ENCODE peak calls at places on chromosomes 6 and 20, in nine cellular contexts. Y, W, Z, N, K, G, M, Q and P are unnamed samples. For H3K4me1, the result is how much of the 10 kb centered on the place peaks cover.

GRCh38 chr6:39091163-39091562 is 23.8 kb downstream of the SAYSD1 start:
- DNase-seq in Q (no peak), Z (no peak), W (no peak), G (peak), N (no peak), Y (no peak), M (no peak), K (no peak), P (no peak)

GRCh38 chr20:54068495-54068894 is 1.9 kb downstream of the BCAS1 start:
- DNase-seq in K (no peak), G (no peak), Z (no peak), Y (no peak), Q (no peak), W (no peak), N (no peak), M (no peak), P (no peak)

GRCh38 chr6:36028088-36028886 is 679 bp downstream of the MAPK14 start:
- DNase-seq in Z (no peak), M (peak), G (peak), K (peak), W (peak), Y (no peak), Q (peak), N (peak), P (peak)

GRCh38 chr20:59273699-59274380 is 26.6 kb upstream of the EDN3 start:
- DNase-seq in Y (no peak), Z (no peak), M (no peak), Q (no peak), N (no peak), W (no peak), K (no peak), G (no peak), P (no peak)

GRCh38 chr6:35719830-35720733 is 16.8 kb upstream of the ARMC12 start:
- DNase-seq in G (no peak), Q (peak), Z (no peak), M (peak), W (no peak), Y (peak), K (no peak), N (no peak), P (peak)

GRCh38 chr6:3231213-3232016 is 4.0 kb upstream of the TUBB2B start:
- DNase-seq in Q (peak), K (peak), Y (peak), M (peak), G (peak), W (peak), N (no peak), Z (peak), P (no peak)

GRCh38 chr20:4091332-4092135 is 76.2 kb upstream of the RNF24 start:
- DNase-seq in M (peak), G (peak), N (peak), W (peak), Y (no peak), K (peak), Z (peak), Q (peak), P (no peak)

GRCh38 chr20:23441850-23442313 is 2.4 kb downstream of the CSTL1 start:
- DNase-seq in K (peak), Z (peak), Y (peak), M (peak), Q (peak), W (peak), G (peak), N (peak), P (peak)

GRCh38 chr20:50331469-50332251 is 141.0 kb downstream of the CEBPB start:
- DNase-seq in G (peak), K (no peak), N (peak), Y (no peak), Z (no peak), M (no peak), Q (no peak), W (no peak), P (no peak)

GRCh38 chr20:44956410-44956809 is 3.8 kb downstream of the TOMM34 start:
- DNase-seq in Q (no peak), W (no peak), G (no peak), Z (no peak), Y (no peak), M (no peak), N (no peak), K (no peak), P (no peak)

GRCh38 chr6:150004101-150004782 is 21.1 kb downstream of the RAET1L start:
- DNase-seq in M (no peak), G (no peak), N (no peak), Z (no peak), K (no peak), Q (no peak), W (no peak), Y (peak), P (no peak)

GRCh38 chr6:135251416-135251815 is 70.3 kb downstream of the MYB start:
- DNase-seq in Z (no peak), Q (no peak), Y (no peak), M (no peak), W (no peak), G (no peak), K (no peak), N (no peak), P (peak)

GRCh38 chr20:33559212-33559611 is 69.3 kb downstream of the CBFA2T2 start:
- DNase-seq in Y (no peak), N (no peak), K (no peak), Z (no peak), Q (no peak), W (no peak), G (no peak), M (no peak), P (no peak)

GRCh38 chr20:46786566-46786965 is 77.1 kb downstream of the SLC2A10 start:
- DNase-seq in Q (no peak), K (no peak), M (no peak), Y (no peak), Z (no peak), G (no peak), W (no peak), N (no peak), P (no peak)

GRCh38 chr6:157789861-157790260 is 33.2 kb upstream of the SNX9 start:
- DNase-seq in Y (no peak), Z (no peak), W (no peak), N (no peak), K (no peak), Q (no peak), M (no peak), G (no peak), P (no peak)

GRCh38 chr6:168333039-168333438 is 13.5 kb upstream of the DACT2 start:
- DNase-seq in M (no peak), Z (no peak), Q (no peak), G (no peak), W (no peak), Y (no peak), K (peak), N (no peak), P (no peak)

GRCh38 chr6:69265090-69265489 is 531.7 kb downstream of the LMBRD1 start:
- DNase-seq in M (no peak), Z (no peak), G (no peak), Y (no peak), K (no peak), Q (no peak), N (no peak), W (no peak), P (no peak)

GRCh38 chr20:20706285-20706684 is 6.2 kb downstream of the RALGAPA2 start:
- DNase-seq in Y (no peak), G (no peak), N (no peak), Z (no peak), K (no peak), W (no peak), Q (no peak), M (no peak), P (no peak)

GRCh38 chr20:20450461-20451027 is 82.6 kb downstream of the INSM1 start:
- DNase-seq in Y (no peak), N (no peak), Z (no peak), K (no peak), M (peak), Q (no peak), G (no peak), W (no peak), P (no peak)

GRCh38 chr6:30942338-30943060 is 1.7 kb downstream of the MUCL3 start:
- DNase-seq in Z (peak), M (peak), G (peak), K (peak), Y (no peak), N (peak), Q (peak), W (peak), P (peak)

GRCh38 chr20:25514195-25514594 is 71.1 kb downstream of the NINL start:
- DNase-seq in Q (no peak), M (no peak), Y (no peak), N (no peak), W (no peak), G (no peak), Z (no peak), K (no peak), P (no peak)

GRCh38 chr20:49790077-49790798 is 22.4 kb upstream of the SLC9A8 start:
- DNase-seq in W (no peak), M (peak), Y (no peak), Q (peak), N (no peak), G (peak), K (peak), Z (no peak), P (no peak)

GRCh38 chr20:24683676-24684075 is 214.2 kb downstream of the SYNDIG1 start:
- DNase-seq in Z (no peak), G (no peak), Q (no peak), Y (no peak), K (no peak), M (no peak), W (no peak), N (peak), P (peak)

GRCh38 chr6:39211183-39211582 is 18.1 kb downstream of the KCNK5 start:
- DNase-seq in Q (no peak), K (no peak), Y (no peak), W (no peak), Z (no peak), M (no peak), N (no peak), G (no peak), P (no peak)

GRCh38 chr20:52340036-52340634 is 148.6 kb upstream of the ZFP64 start:
- DNase-seq in M (no peak), Z (no peak), G (peak), Y (no peak), Q (no peak), K (peak), N (no peak), W (no peak), P (no peak)

GRCh38 chr20:59598625-59599310 is 5.6 kb upstream of the PHACTR3 start:
- DNase-seq in Y (no peak), Q (no peak), N (peak), K (peak), M (peak), W (no peak), Z (no peak), G (peak), P (no peak)

GRCh38 chr20:25289886-25290597 is 42.2 kb downstream of the PYGB start:
- DNase-seq in W (no peak), Q (no peak), N (peak), M (peak), Z (no peak), G (no peak), K (no peak), Y (no peak), P (no peak)

GRCh38 chr20:36152266-36152665 is 2.3 kb upstream of the EPB41L1 start:
- DNase-seq in G (no peak), Q (no peak), W (no peak), Z (no peak), K (no peak), Y (no peak), N (no peak), M (peak), P (peak)

GRCh38 chr20:36149469-36149868 is 5.1 kb upstream of the EPB41L1 start:
- DNase-seq in K (no peak), W (no peak), Q (no peak), Z (no peak), Y (no peak), N (peak), G (no peak), M (peak), P (peak)

GRCh38 chr20:36150847-36151539 is 3.5 kb upstream of the EPB41L1 start:
- DNase-seq in W (no peak), Q (no peak), Z (no peak), Y (no peak), G (no peak), N (no peak), M (no peak), K (no peak), P (peak)

GRCh38 chr20:36149012-36149411 is 5.5 kb upstream of the EPB41L1 start:
- DNase-seq in Z (no peak), M (no peak), Q (no peak), Y (no peak), G (no peak), N (no peak), W (no peak), K (no peak), P (no peak)

GRCh38 chr20:36150489-36150846 is 4.1 kb upstream of the EPB41L1 start:
- DNase-seq in N (no peak), M (no peak), Y (no peak), G (no peak), Z (no peak), W (no peak), K (no peak), Q (no peak), P (no peak)
- H3K4me1 ChIP-seq in N (under half), M (under half), Y (under half), G (under half), Z (under half), W (under half), K (under half), Q (under half), P (under half)

GRCh38 chr6:113645576-113645970 is 211.6 kb upstream of the MARCKS start:
- DNase-seq in W (peak), M (no peak), K (peak), G (peak), N (no peak), Q (no peak), Y (no peak), Z (peak), P (no peak)
- H3K4me3 ChIP-seq in W (no peak), M (no peak), K (no peak), G (no peak), N (no peak), Q (no peak), Y (no peak), Z (no peak), P (no peak)

GRCh38 chr20:64217539-64217938 is 38.0 kb upstream of the PCMTD2 start:
- DNase-seq in W (no peak), M (no peak), G (no peak), K (no peak), Q (no peak), N (no peak), Y (no peak), Z (no peak), P (no peak)

GRCh38 chr20:64220420-64220819 is 35.1 kb upstream of the PCMTD2 start:
- DNase-seq in W (no peak), N (no peak), Z (no peak), G (no peak), Y (no peak), K (no peak), Q (no peak), M (no peak), P (no peak)

GRCh38 chr20:64219202-64219601 is 36.3 kb upstream of the PCMTD2 start:
- DNase-seq in Z (no peak), G (no peak), N (no peak), M (no peak), K (peak), Q (no peak), Y (no peak), W (no peak), P (peak)

GRCh38 chr20:64220891-64221527 is 34.5 kb upstream of the PCMTD2 start:
- DNase-seq in Y (no peak), Q (no peak), M (no peak), N (no peak), W (no peak), Z (no peak), G (no peak), K (no peak), P (no peak)

GRCh38 chr20:64219730-64220129 is 35.8 kb upstream of the PCMTD2 start:
- DNase-seq in Z (no peak), Q (no peak), N (no peak), K (no peak), Y (no peak), M (no peak), W (no peak), G (no peak), P (peak)
- H3K4me1 ChIP-seq in Z (under half), Q (under half), N (under half), K (under half), Y (under half), M (under half), W (under half), G (under half), P (under half)

GRCh38 chr20:32474009-32474716 is 111.0 kb downstream of the NOL4L start:
- DNase-seq in W (no peak), Y (no peak), M (no peak), N (no peak), Z (no peak), Q (no peak), G (no peak), K (no peak), P (peak)
- H3K4me3 ChIP-seq in W (peak), Y (no peak), M (no peak), N (no peak), Z (peak), Q (peak), G (no peak), K (peak), P (peak)